ENCODE peak calls at places on chromosomes 3 and 15, in seven cellular contexts. One of them, this sample, is unnamed.

GRCh38 chr3:160801386-160802118 is 45.5 kb downstream of the PPM1L start:
- DNase-seq in uterus: peak; percentile 24
- DNase-seq in neural crest cell: no peak
- DNase-seq in breast epithelium: no peak
- DNase-seq in choroid plexus epithelial cell: peak; percentile 35
- DNase-seq in AG04450: no peak
- DNase-seq in RWPE1: no peak
- DNase-seq in this sample: no peak

GRCh38 chr3:150286390-150287147 is 121.5 kb upstream of the TSC22D2 start:
- DNase-seq in AG04450: no peak
- DNase-seq in choroid plexus epithelial cell: peak; percentile 79
- DNase-seq in RWPE1: peak; percentile 58
- DNase-seq in neural crest cell: no peak
- DNase-seq in breast epithelium: no peak
- DNase-seq in uterus: no peak
- DNase-seq in this sample: no peak

GRCh38 chr15:77118787-77119410 is 48.0 kb upstream of the TSPAN3 start:
- DNase-seq in breast epithelium: peak; percentile 35
- DNase-seq in RWPE1: peak; percentile 61
- DNase-seq in uterus: peak; percentile 46
- DNase-seq in neural crest cell: peak; percentile 26
- DNase-seq in choroid plexus epithelial cell: peak; percentile 91
- DNase-seq in AG04450: peak; percentile 54
- DNase-seq in this sample: peak; percentile 59

GRCh38 chr15:101635944-101636727 is 16.0 kb downstream of the TM2D3 start:
- DNase-seq in neural crest cell: no peak
- DNase-seq in uterus: no peak
- DNase-seq in RWPE1: no peak
- DNase-seq in choroid plexus epithelial cell: peak; percentile 30
- DNase-seq in breast epithelium: no peak
- DNase-seq in AG04450: no peak
- DNase-seq in this sample: no peak

GRCh38 chr3:34483290-34483887 is 685.0 kb downstream of the PDCD6IP start:
- DNase-seq in choroid plexus epithelial cell: no peak
- DNase-seq in neural crest cell: no peak
- DNase-seq in breast epithelium: no peak
- DNase-seq in uterus: no peak
- DNase-seq in AG04450: no peak
- DNase-seq in RWPE1: no peak
- DNase-seq in this sample: no peak

GRCh38 chr3:192847918-192848317 is 69.7 kb downstream of the MB21D2 start:
- DNase-seq in neural crest cell: no peak
- DNase-seq in breast epithelium: no peak
- DNase-seq in AG04450: peak; percentile 71
- DNase-seq in choroid plexus epithelial cell: peak; percentile 84
- DNase-seq in RWPE1: no peak
- DNase-seq in uterus: no peak
- DNase-seq in this sample: no peak

GRCh38 chr3:113231827-113232253 is 20.5 kb downstream of the BOC start:
- DNase-seq in uterus: no peak
- DNase-seq in RWPE1: peak; percentile 91
- DNase-seq in breast epithelium: peak; percentile 16
- DNase-seq in neural crest cell: no peak
- DNase-seq in choroid plexus epithelial cell: peak; percentile 87
- DNase-seq in AG04450: no peak
- DNase-seq in this sample: no peak

GRCh38 chr15:90497912-90498311 is 31.8 kb upstream of the CRTC3 start:
- DNase-seq in choroid plexus epithelial cell: no peak
- DNase-seq in neural crest cell: no peak
- DNase-seq in uterus: no peak
- DNase-seq in RWPE1: peak; percentile 47
- DNase-seq in breast epithelium: no peak
- DNase-seq in AG04450: no peak
- DNase-seq in this sample: no peak

GRCh38 chr3:173742491-173742890 is 344.9 kb downstream of the NLGN1 start:
- DNase-seq in choroid plexus epithelial cell: no peak
- DNase-seq in neural crest cell: no peak
- DNase-seq in uterus: no peak
- DNase-seq in AG04450: no peak
- DNase-seq in RWPE1: no peak
- DNase-seq in breast epithelium: no peak
- DNase-seq in this sample: no peak

GRCh38 chr3:127992127-127992526 is 60.1 kb upstream of the SEC61A1 start:
- DNase-seq in AG04450: no peak
- DNase-seq in choroid plexus epithelial cell: no peak
- DNase-seq in neural crest cell: no peak
- DNase-seq in uterus: no peak
- DNase-seq in breast epithelium: no peak
- DNase-seq in RWPE1: no peak
- DNase-seq in this sample: no peak

GRCh38 chr3:161296814-161297213 is 74.5 kb downstream of the SPTSSB start:
- DNase-seq in RWPE1: no peak
- DNase-seq in breast epithelium: no peak
- DNase-seq in neural crest cell: no peak
- DNase-seq in choroid plexus epithelial cell: no peak
- DNase-seq in AG04450: no peak
- DNase-seq in uterus: no peak
- DNase-seq in this sample: no peak

GRCh38 chr3:143135150-143135549 is 15.6 kb downstream of the CHST2 start:
- DNase-seq in uterus: no peak
- DNase-seq in neural crest cell: no peak
- DNase-seq in breast epithelium: no peak
- DNase-seq in AG04450: peak; percentile 79
- DNase-seq in choroid plexus epithelial cell: peak; percentile 96
- DNase-seq in RWPE1: peak; percentile 97
- DNase-seq in this sample: peak; percentile 76

GRCh38 chr15:63940956-63941620 is 105.2 kb downstream of the DAPK2 start:
- DNase-seq in breast epithelium: no peak
- DNase-seq in uterus: no peak
- DNase-seq in choroid plexus epithelial cell: no peak
- DNase-seq in AG04450: no peak
- DNase-seq in RWPE1: no peak
- DNase-seq in neural crest cell: no peak
- DNase-seq in this sample: no peak

GRCh38 chr3:152322756-152323155 is 54.0 kb downstream of the MBNL1 start:
- DNase-seq in breast epithelium: no peak
- DNase-seq in AG04450: no peak
- DNase-seq in neural crest cell: no peak
- DNase-seq in RWPE1: no peak
- DNase-seq in choroid plexus epithelial cell: peak; percentile 54
- DNase-seq in uterus: no peak
- DNase-seq in this sample: no peak

GRCh38 chr3:128745742-128746141 is 19.8 kb downstream of the RAB7A start:
- DNase-seq in neural crest cell: no peak
- DNase-seq in breast epithelium: no peak
- DNase-seq in uterus: no peak
- DNase-seq in RWPE1: no peak
- DNase-seq in choroid plexus epithelial cell: no peak
- DNase-seq in AG04450: no peak
- DNase-seq in this sample: no peak

GRCh38 chr15:95972136-95972553 is 358.4 kb upstream of the NR2F2 start:
- DNase-seq in RWPE1: no peak
- DNase-seq in uterus: peak; percentile 49
- DNase-seq in breast epithelium: peak; percentile 25
- DNase-seq in neural crest cell: no peak
- DNase-seq in choroid plexus epithelial cell: peak; percentile 91
- DNase-seq in AG04450: peak; percentile 64
- DNase-seq in this sample: peak; percentile 51

GRCh38 chr3:153093629-153094028 is 68.4 kb upstream of the RAP2B start:
- DNase-seq in neural crest cell: no peak
- DNase-seq in choroid plexus epithelial cell: no peak
- DNase-seq in uterus: no peak
- DNase-seq in breast epithelium: no peak
- DNase-seq in AG04450: no peak
- DNase-seq in RWPE1: no peak
- DNase-seq in this sample: no peak

GRCh38 chr15:101455291-101455916 is 34.1 kb downstream of the PCSK6 start:
- DNase-seq in choroid plexus epithelial cell: no peak
- DNase-seq in AG04450: no peak
- DNase-seq in RWPE1: no peak
- DNase-seq in breast epithelium: no peak
- DNase-seq in uterus: no peak
- DNase-seq in neural crest cell: no peak
- DNase-seq in this sample: no peak

GRCh38 chr3:44870375-44871061 is 3.9 kb upstream of the TGM4 start:
- DNase-seq in choroid plexus epithelial cell: no peak
- DNase-seq in neural crest cell: no peak
- DNase-seq in breast epithelium: no peak
- DNase-seq in RWPE1: no peak
- DNase-seq in AG04450: no peak
- DNase-seq in uterus: no peak
- DNase-seq in this sample: no peak

GRCh38 chr3:44877333-44877732 is 2.9 kb downstream of the TGM4 start:
- DNase-seq in breast epithelium: no peak
- DNase-seq in RWPE1: no peak
- DNase-seq in AG04450: no peak
- DNase-seq in uterus: no peak
- DNase-seq in choroid plexus epithelial cell: no peak
- DNase-seq in neural crest cell: no peak
- DNase-seq in this sample: no peak

GRCh38 chr3:44880284-44880683 is 5.9 kb downstream of the TGM4 start:
- DNase-seq in AG04450: no peak
- DNase-seq in choroid plexus epithelial cell: peak; percentile 48
- DNase-seq in RWPE1: no peak
- DNase-seq in uterus: no peak
- DNase-seq in neural crest cell: no peak
- DNase-seq in breast epithelium: no peak
- DNase-seq in this sample: no peak

GRCh38 chr3:44875596-44875995 is 1.2 kb downstream of the TGM4 start:
- DNase-seq in neural crest cell: no peak
- DNase-seq in AG04450: no peak
- DNase-seq in RWPE1: no peak
- DNase-seq in breast epithelium: no peak
- DNase-seq in uterus: no peak
- DNase-seq in choroid plexus epithelial cell: no peak
- DNase-seq in this sample: no peak

GRCh38 chr3:44874308-44874707 is at the start of gene TGM4:
- DNase-seq in AG04450: no peak
- DNase-seq in RWPE1: no peak
- DNase-seq in breast epithelium: no peak
- DNase-seq in uterus: no peak
- DNase-seq in choroid plexus epithelial cell: no peak
- DNase-seq in neural crest cell: no peak
- DNase-seq in this sample: no peak
- TF ChIP-seq CTCF in AG04450: no peak
- TF ChIP-seq CTCF in RWPE1: no peak
- TF ChIP-seq CTCF in breast epithelium: no peak
- TF ChIP-seq CTCF in uterus: no peak
- TF ChIP-seq CTCF in choroid plexus epithelial cell: no peak
- TF ChIP-seq CTCF in neural crest cell: no peak
- TF ChIP-seq CTCF in this sample: no peak

GRCh38 chr15:84659904-84660781 is 2.1 kb upstream of the NMB start:
- DNase-seq in AG04450: no peak
- DNase-seq in choroid plexus epithelial cell: no peak
- DNase-seq in RWPE1: no peak
- DNase-seq in neural crest cell: no peak
- DNase-seq in breast epithelium: no peak
- DNase-seq in uterus: no peak
- DNase-seq in this sample: no peak
- TF ChIP-seq CTCF in AG04450: no peak
- TF ChIP-seq CTCF in choroid plexus epithelial cell: no peak
- TF ChIP-seq CTCF in RWPE1: no peak
- TF ChIP-seq CTCF in neural crest cell: no peak
- TF ChIP-seq CTCF in breast epithelium: no peak
- TF ChIP-seq CTCF in uterus: no peak
- TF ChIP-seq CTCF in this sample: no peak

DNA sequence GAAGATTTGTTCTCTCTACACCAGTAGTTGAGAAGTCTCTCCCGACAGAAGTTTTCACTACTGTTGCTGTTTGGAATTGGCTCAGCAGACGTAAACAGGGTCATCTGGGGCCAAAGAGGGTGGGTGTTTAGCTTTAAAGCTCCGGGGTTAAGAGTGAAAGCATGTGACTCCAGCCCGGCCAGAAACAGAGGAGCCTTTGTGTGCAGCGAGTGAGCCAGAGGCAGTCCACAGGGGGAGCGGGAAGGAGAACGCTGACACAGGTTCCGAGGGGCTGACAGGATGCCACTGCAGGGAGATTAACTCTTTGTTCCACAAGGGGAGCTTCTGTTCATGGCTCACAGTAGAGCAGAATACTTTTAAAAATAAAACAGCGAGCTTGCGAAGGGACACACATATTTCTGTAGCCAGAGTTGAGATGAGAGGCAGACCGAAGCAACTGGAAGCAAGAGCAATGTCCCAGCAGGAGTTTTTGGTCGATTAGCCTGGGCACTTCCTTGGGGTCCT is 26.9 kb downstream of the BMF start:
- DNase-seq in neural crest cell: peak; percentile 78
- DNase-seq in AG04450: no peak
- DNase-seq in RWPE1: no peak
- DNase-seq in breast epithelium: peak; percentile 78
- DNase-seq in uterus: peak; percentile 69
- DNase-seq in choroid plexus epithelial cell: peak; percentile 78
- DNase-seq in this sample: no peak
- TF ChIP-seq CTCF in neural crest cell: no peak
- TF ChIP-seq CTCF in AG04450: no peak
- TF ChIP-seq CTCF in RWPE1: no peak
- TF ChIP-seq CTCF in breast epithelium: no peak
- TF ChIP-seq CTCF in uterus: no peak
- TF ChIP-seq CTCF in choroid plexus epithelial cell: peak; percentile 34
- TF ChIP-seq CTCF in this sample: no peak

DNA sequence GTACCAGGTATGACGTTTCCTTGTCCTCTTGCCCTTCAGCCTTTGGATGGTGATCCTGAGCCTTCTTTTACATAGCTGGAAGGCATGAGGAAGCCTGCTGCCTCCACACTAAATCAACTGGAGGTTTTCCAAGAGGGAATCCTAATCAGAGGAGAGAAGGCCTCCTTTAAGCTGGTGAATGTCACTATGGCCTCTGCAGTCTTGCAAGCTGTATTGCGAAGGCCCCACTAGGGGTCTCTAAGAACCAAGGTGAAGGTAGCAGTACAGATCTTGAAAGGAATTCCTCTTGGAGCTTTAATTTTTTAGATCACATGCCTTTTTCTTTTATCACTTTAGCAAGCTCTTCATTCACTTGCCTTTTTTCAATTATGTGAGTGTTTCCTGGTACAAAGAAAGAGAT is 119.2 kb downstream of the GHSR start:
- DNase-seq in neural crest cell: no peak
- DNase-seq in choroid plexus epithelial cell: no peak
- DNase-seq in RWPE1: no peak
- DNase-seq in breast epithelium: no peak
- DNase-seq in uterus: no peak
- DNase-seq in AG04450: no peak
- DNase-seq in this sample: no peak
- TF ChIP-seq CTCF in neural crest cell: no peak
- TF ChIP-seq CTCF in choroid plexus epithelial cell: peak; percentile 28
- TF ChIP-seq CTCF in RWPE1: no peak
- TF ChIP-seq CTCF in breast epithelium: no peak
- TF ChIP-seq CTCF in uterus: no peak
- TF ChIP-seq CTCF in AG04450: peak; percentile 16
- TF ChIP-seq CTCF in this sample: no peak

DNA sequence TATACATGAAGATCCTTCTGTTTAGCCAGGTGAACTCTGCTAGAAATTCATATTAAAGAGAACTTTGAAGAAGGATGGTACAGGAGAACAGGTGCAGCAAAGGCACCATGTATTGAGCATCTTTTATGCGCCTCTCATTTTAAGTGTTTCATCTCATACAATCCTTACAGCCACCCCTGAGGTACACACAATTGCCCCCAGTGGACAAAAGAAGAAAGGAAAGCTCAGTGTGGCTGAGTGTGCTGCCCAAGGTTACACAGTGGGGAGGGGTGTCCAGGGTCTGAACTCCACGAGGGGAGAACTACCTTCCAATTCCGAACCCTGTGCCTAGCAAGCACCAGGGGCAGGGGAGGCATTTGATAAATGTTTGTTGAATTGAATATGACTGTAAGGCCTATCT is 98.6 kb downstream of the MECOM start:
- DNase-seq in choroid plexus epithelial cell: no peak
- DNase-seq in AG04450: no peak
- DNase-seq in neural crest cell: no peak
- DNase-seq in RWPE1: no peak
- DNase-seq in uterus: no peak
- DNase-seq in breast epithelium: no peak
- DNase-seq in this sample: no peak
- TF ChIP-seq CTCF in choroid plexus epithelial cell: peak; percentile 32
- TF ChIP-seq CTCF in AG04450: no peak
- TF ChIP-seq CTCF in neural crest cell: peak; percentile 27
- TF ChIP-seq CTCF in RWPE1: no peak
- TF ChIP-seq CTCF in uterus: no peak
- TF ChIP-seq CTCF in breast epithelium: no peak
- TF ChIP-seq CTCF in this sample: no peak

This sample was measured in AG09319.